ENCODE peak calls at places on chromosomes 16 and 17, in eight cellular contexts. S, V, K, P, E, J, C and M are unnamed samples. For H3K27me3 and H3K36me3, the result is how much of the 10 kb centered on the place peaks cover.

GRCh38 chr16:75566040-75566888 is at the start of gene GABARAPL2:
- DNase-seq in P (peak), E (peak), K (peak), S (peak), V (peak), C (peak), J (peak), M (peak)

GRCh38 chr17:13001991-13002615 is 15.7 kb downstream of the ELAC2 start:
- DNase-seq in K (no peak), J (no peak), E (no peak), V (peak), P (no peak), C (no peak), S (no peak), M (peak)

GRCh38 chr17:39996162-39996561 is 15.6 kb downstream of the PSMD3 start:
- DNase-seq in C (no peak), K (no peak), P (no peak), E (no peak), S (no peak), V (no peak), J (no peak), M (no peak)

GRCh38 chr16:11497329-11497805 is 89.4 kb downstream of the LITAF start:
- DNase-seq in S (peak), K (peak), E (peak), J (peak), P (peak), V (peak), C (peak), M (peak)

GRCh38 chr17:1082579-1082978 is 85.7 kb downstream of the TIMM22 start:
- DNase-seq in C (no peak), J (no peak), S (no peak), K (peak), E (no peak), P (no peak), V (peak), M (no peak)

GRCh38 chr16:65116818-65117430 is 4.9 kb downstream of the CDH11 start:
- DNase-seq in K (no peak), P (no peak), E (no peak), C (no peak), S (no peak), V (no peak), J (no peak), M (no peak)

GRCh38 chr16:86261379-86261778 is 248.9 kb upstream of the FOXF1 start:
- DNase-seq in E (no peak), V (peak), P (no peak), K (no peak), J (peak), S (no peak), C (no peak), M (no peak)

GRCh38 chr16:48720266-48720665 is 110.3 kb upstream of the N4BP1 start:
- DNase-seq in P (no peak), K (no peak), J (no peak), C (no peak), E (no peak), V (no peak), S (no peak), M (no peak)

GRCh38 chr16:19382887-19383816 is 34.5 kb upstream of the TMC5 start:
- DNase-seq in J (no peak), C (no peak), V (no peak), E (no peak), S (no peak), K (peak), P (peak), M (no peak)

GRCh38 chr17:31318298-31319190 is 2.9 kb downstream of the EVI2A start:
- DNase-seq in E (peak), V (peak), P (peak), C (peak), J (no peak), S (no peak), K (peak), M (no peak)

GRCh38 chr16:65833171-65833871 is 533.2 kb upstream of the CDH5 start:
- DNase-seq in J (no peak), S (no peak), E (no peak), V (peak), K (no peak), P (no peak), C (no peak), M (no peak)

GRCh38 chr16:52456368-52456767 is 90.6 kb downstream of the TOX3 start:
- DNase-seq in E (no peak), P (no peak), C (no peak), J (no peak), V (no peak), S (no peak), K (no peak), M (no peak)

GRCh38 chr17:38674013-38674748 is 576 bp downstream of the EPOP start:
- DNase-seq in E (peak), J (peak), C (peak), S (peak), K (peak), V (no peak), P (no peak), M (no peak)

GRCh38 chr16:11781773-11782172 is 15.3 kb downstream of the ZC3H7A start:
- DNase-seq in V (peak), E (no peak), C (no peak), K (no peak), J (peak), P (no peak), S (no peak), M (no peak)

GRCh38 chr17:10271004-10271620 is 72.7 kb upstream of the GAS7 start:
- DNase-seq in J (no peak), S (no peak), P (no peak), V (no peak), C (no peak), E (no peak), K (no peak), M (no peak)

GRCh38 chr17:82228278-82228841 is 482 bp upstream of the SLC16A3 start:
- DNase-seq in S (no peak), E (peak), K (peak), C (peak), J (no peak), P (peak), V (peak), M (peak)

GRCh38 chr16:61836804-61837398 is 199.3 kb downstream of the CDH8 start:
- DNase-seq in K (no peak), J (no peak), C (no peak), S (no peak), E (no peak), V (no peak), P (no peak), M (no peak)

GRCh38 chr16:27639588-27640276 is 89.8 kb downstream of the KATNIP start:
- DNase-seq in C (no peak), J (peak), P (no peak), V (peak), E (no peak), K (no peak), S (no peak), M (no peak)

GRCh38 chr16:30998852-30999761 is 11.3 kb downstream of the STX1B start:
- DNase-seq in E (no peak), S (peak), V (no peak), K (no peak), P (no peak), J (no peak), C (no peak), M (peak)

GRCh38 chr17:9472094-9472493 is 103.5 kb downstream of the STX8 start:
- DNase-seq in K (no peak), S (no peak), C (no peak), J (no peak), E (no peak), V (peak), P (no peak), M (no peak)

GRCh38 chr17:57987582-57988300 is at the start of gene VEZF1:
- DNase-seq in E (peak), V (peak), P (peak), K (peak), S (peak), J (peak), C (peak), M (peak)

GRCh38 chr17:73357981-73358380 is 46.2 kb upstream of the CDC42EP4 start:
- DNase-seq in E (no peak), S (no peak), P (no peak), C (no peak), K (no peak), J (no peak), V (no peak), M (no peak)

GRCh38 chr17:73210002-73210678 is 17.3 kb downstream of the COG1 start:
- DNase-seq in K (no peak), S (no peak), P (no peak), C (no peak), E (no peak), J (no peak), V (no peak), M (no peak)

GRCh38 chr16:84699712-84700517 is at the start of gene USP10:
- DNase-seq in P (peak), V (peak), J (peak), S (peak), C (peak), K (peak), E (peak), M (peak)

GRCh38 chr16:85947511-85948509 is 48.8 kb downstream of the IRF8 start:
- DNase-seq in C (no peak), K (peak), E (no peak), J (no peak), V (no peak), P (no peak), S (no peak), M (no peak)

GRCh38 chr17:56158344-56158743 is 5.1 kb downstream of the ANKFN1 start:
- DNase-seq in J (no peak), E (no peak), V (no peak), C (no peak), S (no peak), P (no peak), K (no peak), M (no peak)

GRCh38 chr17:77291591-77292386 is 151.0 kb downstream of the SEC14L1 start:
- DNase-seq in S (no peak), C (no peak), P (no peak), V (no peak), E (no peak), K (no peak), J (no peak), M (no peak)

GRCh38 chr17:15446036-15446435 is 21.4 kb downstream of the CDRT4 start:
- DNase-seq in E (no peak), K (no peak), V (no peak), J (no peak), S (no peak), P (no peak), C (no peak), M (no peak)

GRCh38 chr17:17590883-17591407 is 563 bp downstream of the PEMT start:
- DNase-seq in S (no peak), C (no peak), J (no peak), K (no peak), P (no peak), E (no peak), V (no peak), M (no peak)

GRCh38 chr17:80859004-80859941 is 132.4 kb upstream of the CHMP6 start:
- DNase-seq in K (peak), V (peak), E (peak), J (no peak), P (peak), S (peak), C (peak), M (peak)

GRCh38 chr16:71883849-71884638 is at the start of gene ZNF821:
- DNase-seq in C (peak), P (peak), E (peak), J (peak), K (peak), V (peak), S (peak), M (peak)

DNA sequence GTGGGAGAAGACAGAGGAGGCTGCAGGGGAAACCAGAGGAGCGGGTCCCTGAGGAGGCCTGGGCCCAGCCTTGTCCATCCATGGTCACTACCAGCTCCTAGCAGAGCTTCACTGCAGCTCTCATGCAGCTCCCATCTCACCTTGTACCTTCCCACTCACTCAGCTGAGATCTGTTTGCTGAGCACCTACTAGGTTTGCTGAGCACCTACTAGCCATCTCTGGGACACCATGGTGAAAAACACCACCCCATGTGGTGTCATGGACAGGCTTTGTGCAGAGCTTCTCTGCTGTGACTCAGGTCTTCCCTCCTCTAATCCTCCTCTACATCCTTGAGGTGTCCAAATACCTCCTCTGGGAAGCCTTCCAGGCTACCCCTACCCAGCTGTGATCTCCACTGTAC is 58.6 kb downstream of the ENGASE start:
- DNase-seq in J (no peak), K (no peak), C (no peak), P (no peak), V (no peak), S (no peak), E (no peak), M (no peak)
- H3K27me3 ChIP-seq in J (under half), K (under half), C (half or more), P (under half), V (under half), S (under half), E (under half), M (under half)

GRCh38 chr16:58533751-58534470 is 18.6 kb downstream of the SETD6 start:
- DNase-seq in P (no peak), V (no peak), J (no peak), K (no peak), C (peak), E (no peak), S (no peak), M (no peak)

GRCh38 chr16:58535100-58535499 is 19.8 kb downstream of the SETD6 start:
- DNase-seq in K (no peak), J (no peak), P (no peak), E (no peak), S (no peak), V (no peak), C (no peak), M (no peak)

GRCh38 chr16:58536278-58536677 is 21.0 kb downstream of the SETD6 start:
- DNase-seq in P (no peak), J (no peak), S (no peak), E (no peak), C (no peak), V (no peak), K (no peak), M (no peak)

GRCh38 chr16:58537124-58537906 is 22.0 kb downstream of the SETD6 start:
- DNase-seq in K (no peak), J (no peak), V (no peak), S (no peak), C (no peak), E (no peak), P (no peak), M (no peak)
- H3K36me3 ChIP-seq in K (half or more), J (half or more), V (under half), S (half or more), C (half or more), E (under half), P (under half), M (under half)

GRCh38 chr17:8391711-8392110 is 5.9 kb downstream of the RNF222 start:
- DNase-seq in S (no peak), K (no peak), E (no peak), C (no peak), V (no peak), P (no peak), J (no peak), M (peak)

GRCh38 chr17:8392274-8392673 is 5.4 kb downstream of the RNF222 start:
- DNase-seq in K (no peak), J (no peak), P (no peak), S (no peak), C (no peak), E (no peak), V (no peak), M (peak)

GRCh38 chr17:8392674-8393469 is 4.8 kb downstream of the RNF222 start:
- DNase-seq in C (no peak), V (no peak), S (no peak), J (no peak), P (no peak), K (no peak), E (no peak), M (peak)

GRCh38 chr17:8397636-8398035 is at the start of gene RNF222:
- DNase-seq in E (no peak), V (no peak), K (no peak), S (no peak), C (no peak), P (peak), J (no peak), M (no peak)

GRCh38 chr17:8393470-8394231 is 4.0 kb downstream of the RNF222 start:
- DNase-seq in E (no peak), P (peak), V (no peak), S (no peak), K (no peak), J (no peak), C (no peak), M (peak)
- H3K27me3 ChIP-seq in E (under half), P (under half), V (under half), S (under half), K (under half), J (under half), C (half or more), M (under half)

DNA sequence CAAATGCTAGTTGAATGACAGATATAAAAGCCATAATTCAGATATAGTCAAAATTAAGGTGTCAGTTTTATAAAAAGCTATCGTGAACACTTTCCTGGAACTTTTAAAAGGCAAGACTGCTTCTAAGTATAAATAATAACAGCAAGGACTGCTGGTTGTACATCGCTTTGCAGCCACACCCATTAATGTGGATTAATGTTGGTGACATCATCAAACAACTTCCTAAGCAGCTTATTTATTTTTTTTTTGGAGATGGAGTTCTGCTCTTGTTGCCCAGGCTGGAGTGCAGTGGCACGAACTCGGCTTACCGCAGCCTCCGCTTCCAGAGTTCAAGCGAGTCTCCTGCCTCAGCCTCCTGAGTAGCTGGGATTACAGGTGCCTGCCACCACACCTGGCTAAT is 4.6 kb downstream of the GNA13 start:
- DNase-seq in J (no peak), S (no peak), V (no peak), C (no peak), K (no peak), P (no peak), E (no peak), M (no peak)
- H3K36me3 ChIP-seq in J (half or more), S (under half), V (under half), C (under half), K (under half), P (under half), E (under half), M (under half)

DNA sequence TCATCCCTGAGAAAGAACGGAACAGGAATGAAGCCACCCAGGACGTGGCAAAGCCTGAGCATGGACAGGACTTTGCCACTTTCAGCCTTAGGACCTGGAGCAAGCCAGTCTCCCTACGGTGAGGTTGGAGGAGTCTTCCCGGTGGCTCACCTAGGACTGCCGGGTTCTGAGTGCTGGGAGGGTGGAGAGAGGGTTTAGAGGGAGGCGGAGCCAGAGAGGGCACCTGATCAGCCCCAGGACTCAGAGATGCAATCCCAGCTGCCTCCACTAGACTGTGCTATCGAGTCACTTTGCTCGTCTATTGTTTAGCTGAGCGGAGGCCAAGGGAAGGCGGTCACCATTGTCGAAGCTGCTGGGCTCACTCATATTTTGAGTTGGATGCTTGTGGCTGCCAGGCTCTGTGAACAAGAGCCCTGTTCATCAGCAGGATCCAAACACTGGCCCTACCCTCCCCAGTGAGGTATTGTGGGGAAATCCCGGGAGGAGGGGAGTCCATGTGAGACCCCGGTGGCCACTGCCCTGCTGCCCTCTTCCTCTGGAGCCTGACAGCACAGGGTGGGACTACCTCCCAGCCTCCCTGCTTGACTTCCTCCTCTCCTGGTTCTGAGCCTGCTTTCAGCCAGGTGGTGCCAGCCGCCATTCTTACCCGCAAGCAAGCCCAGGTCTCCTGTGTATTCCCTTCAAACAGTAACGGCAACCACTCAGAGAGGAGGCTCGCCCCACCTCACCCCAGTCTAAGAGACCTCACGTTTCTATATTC is 7.0 kb downstream of the KRT14 start:
- DNase-seq in C (peak), K (peak), P (peak), E (peak), V (peak), J (peak), S (no peak), M (peak)
- H3K27me3 ChIP-seq in C (half or more), K (under half), P (under half), E (under half), V (under half), J (under half), S (under half), M (under half)

DNA sequence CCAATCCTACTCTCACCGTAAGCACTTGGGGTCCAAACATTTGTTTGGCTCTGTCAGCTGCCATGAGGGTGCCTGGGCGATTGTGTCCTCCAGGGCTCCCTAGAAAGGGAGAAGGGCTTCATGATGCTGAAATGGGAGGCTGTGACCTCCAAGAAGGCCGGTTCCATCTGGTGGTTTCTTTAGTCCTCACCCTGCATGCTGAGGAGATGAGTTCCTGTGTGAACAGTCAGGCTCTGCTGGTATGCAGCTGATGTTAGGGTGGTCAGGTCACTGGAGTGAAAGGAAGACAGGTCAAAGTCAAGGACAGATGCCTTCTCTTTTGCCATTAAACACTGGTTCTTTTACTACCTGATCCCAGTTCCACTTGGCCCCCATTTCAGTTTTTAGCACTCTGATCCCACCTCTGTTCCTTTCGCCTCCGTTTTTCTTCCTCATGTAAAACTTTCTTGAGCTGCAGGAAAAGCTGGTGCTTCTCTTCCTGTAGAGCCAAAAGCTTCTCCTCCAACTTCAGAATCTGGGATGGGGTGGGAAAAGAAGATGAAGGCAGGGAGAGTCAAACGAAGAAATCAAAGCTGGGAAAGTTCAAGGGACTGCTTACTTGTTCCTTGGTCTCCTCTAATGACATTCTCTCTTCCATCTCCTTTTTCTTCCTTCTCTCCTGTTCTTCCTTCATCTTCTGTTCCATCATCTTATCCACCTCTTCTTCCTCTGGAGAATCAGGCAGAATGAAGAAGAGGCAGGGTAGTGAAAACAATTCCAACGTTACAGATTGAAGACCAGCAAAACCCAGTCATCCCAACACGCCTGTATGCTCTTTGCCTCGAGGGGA is 1.1 kb downstream of the GPS2 start:
- DNase-seq in S (no peak), C (no peak), V (no peak), P (no peak), E (no peak), K (no peak), J (no peak), M (no peak)
- H3K36me3 ChIP-seq in S (under half), C (half or more), V (under half), P (under half), E (under half), K (half or more), J (half or more), M (under half)

DNA sequence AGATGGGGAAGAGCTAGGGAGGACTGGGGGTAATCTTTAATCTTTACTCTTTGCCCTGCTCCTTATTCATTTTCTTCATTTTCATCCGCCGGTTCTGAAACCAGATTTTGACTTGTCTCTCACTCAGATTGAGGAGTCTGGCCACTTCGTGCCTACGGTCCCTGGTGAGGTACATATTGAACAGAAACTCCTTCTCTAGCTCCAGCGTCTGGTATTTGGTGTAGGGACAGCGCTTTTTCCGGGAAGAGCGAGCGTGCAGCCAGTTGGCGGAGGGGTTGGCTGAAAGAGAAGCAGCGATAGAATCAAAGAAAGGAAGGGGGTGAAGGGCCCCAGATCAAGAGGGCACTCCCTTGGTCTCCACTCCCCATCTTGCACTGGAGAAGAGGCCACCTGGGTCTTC is 3.3 kb downstream of the HOXB9 start:
- DNase-seq in S (no peak), P (no peak), J (no peak), E (no peak), C (no peak), V (no peak), K (no peak), M (no peak)
- H3K27me3 ChIP-seq in S (under half), P (half or more), J (half or more), E (half or more), C (half or more), V (half or more), K (under half), M (under half)